ENCODE peak calls at places on chromosomes 4 and X, in eight cellular contexts. R, M, E, I, L, X, H and U are unnamed samples.
A peak's percentile ranks its signal among the peaks of the same experiment; 100 is the strongest.

GRCh38 chr4:6781561-6781960 is 966 bp upstream of the KIAA0232 start:
- DNase-seq in M (no peak), I (no peak), X (no peak), H (no peak), R (no peak), L (no peak), E (no peak), U (no peak)

GRCh38 chrX:129728061-129728460 is 10.7 kb upstream of the XPNPEP2 start:
- DNase-seq in E (no peak), L (no peak), M (no peak), H (no peak), R (no peak), I (no peak), X (no peak), U (no peak)

GRCh38 chr4:170202721-170203120 is 113.0 kb upstream of the AADAT start:
- DNase-seq in X (no peak), E (no peak), R (no peak), L (no peak), H (no peak), I (no peak), M (no peak), U (no peak)

GRCh38 chr4:25031077-25031606 is 396 bp upstream of the LGI2 start:
- DNase-seq in H (peak; percentile 25), E (peak; percentile 78), R (no peak), X (peak; percentile 38), I (peak; percentile 5), M (no peak), L (no peak), U (peak; percentile 18)

GRCh38 chr4:127469575-127470289 is 163.0 kb upstream of the INTU start:
- DNase-seq in X (no peak), E (no peak), M (no peak), H (no peak), R (no peak), L (no peak), I (no peak), U (no peak)

GRCh38 chr4:132227349-132228165 is 921.5 kb upstream of the PCDH10 start:
- DNase-seq in H (peak; percentile 54), E (peak; percentile 76), I (peak; percentile 76), R (peak; percentile 6), L (peak; percentile 17), M (no peak), X (no peak), U (peak; percentile 34)

GRCh38 chr4:81635747-81636146 is 164.0 kb upstream of the RASGEF1B start:
- DNase-seq in X (no peak), R (no peak), L (peak; percentile 21), M (no peak), E (no peak), H (no peak), I (no peak), U (no peak)

GRCh38 chr4:101355767-101356702 is 8.7 kb upstream of the PPP3CA start:
- DNase-seq in I (peak; percentile 94), E (no peak), X (no peak), M (no peak), L (peak; percentile 91), R (no peak), H (no peak), U (no peak)

GRCh38 chr4:169079942-169080827 is 70.1 kb upstream of the CBR4 start:
- DNase-seq in I (peak; percentile 84), E (no peak), L (peak; percentile 76), H (no peak), M (no peak), R (no peak), X (peak; percentile 55), U (no peak)

GRCh38 chr4:182913621-182914020 is 3.6 kb downstream of the DCTD start:
- DNase-seq in X (no peak), I (no peak), R (no peak), M (no peak), E (no peak), L (no peak), H (no peak), U (no peak)

GRCh38 chr4:76625316-76625715 is 190.3 kb downstream of the SHROOM3 start:
- DNase-seq in M (no peak), L (no peak), E (no peak), H (no peak), I (no peak), X (no peak), R (no peak), U (no peak)

GRCh38 chr4:18075823-18076433 is 54.4 kb upstream of the LCORL start:
- DNase-seq in R (peak; percentile 64), E (no peak), X (no peak), H (no peak), M (no peak), L (peak; percentile 74), I (peak; percentile 76), U (no peak)

GRCh38 chr4:42767669-42768068 is 110.8 kb upstream of the ATP8A1 start:
- DNase-seq in I (no peak), L (no peak), M (no peak), H (no peak), X (no peak), R (no peak), E (no peak), U (no peak)

GRCh38 chrX:118802857-118803256 is 20.8 kb upstream of the ZCCHC12 start:
- DNase-seq in R (no peak), M (no peak), L (no peak), X (no peak), I (peak; percentile 36), H (no peak), E (no peak), U (no peak)